ENCODE peak calls at places on chromosomes 5 and 9, in seven cellular contexts. U is kidney tubule cell; R is NCI-H526; Q is effector memory CD4-positive, alpha-beta T cell; D is AG08395; B is activated T-cell treated with anti-CD3 and anti-CD28 coated beads for 1 hour; P is frontal cortex. N is an unnamed sample.

GRCh38 chr5:125489146-125489545 is 742.7 kb upstream of the ZNF608 start:
- DNase-seq in U (no peak), R (no peak), Q (no peak), D (no peak), B (no peak), P (no peak), N (no peak)

GRCh38 chr5:137498301-137498735 is 808 bp downstream of the SPOCK1 start:
- DNase-seq in U (peak), R (peak), Q (no peak), D (peak), B (no peak), P (peak), N (no peak)

GRCh38 chr5:72402381-72402890 is 82.3 kb downstream of the PTCD2 start:
- DNase-seq in U (peak), R (no peak), Q (no peak), D (no peak), B (no peak), P (no peak), N (no peak)

GRCh38 chr5:55320571-55320970 is 12.8 kb downstream of the MTREX start:
- DNase-seq in U (no peak), R (no peak), Q (no peak), D (no peak), B (no peak), P (no peak), N (no peak)

GRCh38 chr5:42605490-42605889 is 151.1 kb upstream of the CCDC152 start:
- DNase-seq in U (no peak), R (no peak), Q (no peak), D (no peak), B (no peak), P (no peak), N (no peak)

GRCh38 chr9:135759676-135760300 is 57.8 kb downstream of the KCNT1 start:
- DNase-seq in U (no peak), R (no peak), Q (no peak), D (no peak), B (no peak), P (no peak), N (no peak)

GRCh38 chr5:7850533-7851239 is at the start of gene CFAP90:
- DNase-seq in U (peak), R (peak), Q (peak), D (peak), B (peak), P (peak), N (peak)

GRCh38 chr9:135647897-135648296 is 8.6 kb upstream of the GLT6D1 start:
- DNase-seq in U (no peak), R (no peak), Q (no peak), D (no peak), B (no peak), P (no peak), N (no peak)

GRCh38 chr9:75071530-75072122 is 16.3 kb downstream of the NMRK1 start:
- DNase-seq in U (peak), R (no peak), Q (peak), D (no peak), B (peak), P (no peak), N (peak)

GRCh38 chr9:129678844-129679243 is 13.4 kb downstream of the PRRX2 start:
- DNase-seq in U (no peak), R (no peak), Q (no peak), D (no peak), B (no peak), P (no peak), N (no peak)

GRCh38 chr5:150303070-150303595 is 428 bp upstream of the ARSI start:
- DNase-seq in U (no peak), R (no peak), Q (no peak), D (no peak), B (no peak), P (no peak), N (no peak)

GRCh38 chr5:1437452-1437851 is 7.8 kb downstream of the SLC6A3 start:
- DNase-seq in U (peak), R (peak), Q (no peak), D (peak), B (no peak), P (no peak), N (no peak)